ENCODE peak calls at places on chromosomes 7 and 10, in nine cellular contexts. One of them, this sample, is unnamed.
A peak's percentile ranks its signal among the peaks of the same experiment; 100 is the strongest.

GRCh38 chr7:123472751-123473150 is 61.6 kb downstream of the IQUB start:
- DNase-seq in lower lobe of right lung: no peak
- DNase-seq in adrenal gland: no peak
- DNase-seq in SJSA1: no peak
- DNase-seq in heart left ventricle: no peak
- DNase-seq in CD4-positive, CD25-positive, alpha-beta regulatory T cell: no peak
- DNase-seq in tibial artery: no peak
- DNase-seq in pancreas: no peak
- DNase-seq in neuronal stem cell: no peak
- DNase-seq in this sample: no peak

GRCh38 chr10:46094931-46095755 is 49.1 kb upstream of the MSMB start:
- DNase-seq in SJSA1: no peak
- DNase-seq in tibial artery: no peak
- DNase-seq in pancreas: no peak
- DNase-seq in lower lobe of right lung: no peak
- DNase-seq in adrenal gland: no peak
- DNase-seq in heart left ventricle: no peak
- DNase-seq in neuronal stem cell: no peak
- DNase-seq in CD4-positive, CD25-positive, alpha-beta regulatory T cell: peak; percentile 57
- DNase-seq in this sample: peak; percentile 28

GRCh38 chr7:12434012-12434642 is 30.5 kb upstream of the VWDE start:
- DNase-seq in heart left ventricle: no peak
- DNase-seq in SJSA1: no peak
- DNase-seq in adrenal gland: no peak
- DNase-seq in lower lobe of right lung: no peak
- DNase-seq in CD4-positive, CD25-positive, alpha-beta regulatory T cell: no peak
- DNase-seq in neuronal stem cell: no peak
- DNase-seq in tibial artery: no peak
- DNase-seq in pancreas: no peak
- DNase-seq in this sample: peak; percentile 3

GRCh38 chr7:44978511-44979366 is at the start of gene MYO1G:
- DNase-seq in lower lobe of right lung: peak; percentile 82
- DNase-seq in adrenal gland: no peak
- DNase-seq in CD4-positive, CD25-positive, alpha-beta regulatory T cell: peak; percentile 99
- DNase-seq in heart left ventricle: peak; percentile 44
- DNase-seq in tibial artery: no peak
- DNase-seq in neuronal stem cell: no peak
- DNase-seq in pancreas: peak; percentile 65
- DNase-seq in SJSA1: no peak
- DNase-seq in this sample: peak; percentile 89

GRCh38 chr7:90772410-90772809 is 176.3 kb downstream of the CDK14 start:
- DNase-seq in pancreas: no peak
- DNase-seq in adrenal gland: no peak
- DNase-seq in CD4-positive, CD25-positive, alpha-beta regulatory T cell: no peak
- DNase-seq in SJSA1: no peak
- DNase-seq in heart left ventricle: no peak
- DNase-seq in tibial artery: no peak
- DNase-seq in lower lobe of right lung: no peak
- DNase-seq in neuronal stem cell: no peak
- DNase-seq in this sample: peak; percentile 54

GRCh38 chr10:70186571-70186970 is 16.3 kb upstream of the SAR1A start:
- DNase-seq in neuronal stem cell: no peak
- DNase-seq in CD4-positive, CD25-positive, alpha-beta regulatory T cell: no peak
- DNase-seq in adrenal gland: no peak
- DNase-seq in SJSA1: no peak
- DNase-seq in tibial artery: no peak
- DNase-seq in lower lobe of right lung: no peak
- DNase-seq in heart left ventricle: no peak
- DNase-seq in pancreas: no peak
- DNase-seq in this sample: no peak

GRCh38 chr7:43085992-43086391 is 26.5 kb upstream of the HECW1 start:
- DNase-seq in SJSA1: no peak
- DNase-seq in neuronal stem cell: no peak
- DNase-seq in lower lobe of right lung: no peak
- DNase-seq in pancreas: no peak
- DNase-seq in adrenal gland: no peak
- DNase-seq in heart left ventricle: no peak
- DNase-seq in CD4-positive, CD25-positive, alpha-beta regulatory T cell: no peak
- DNase-seq in tibial artery: no peak
- DNase-seq in this sample: no peak

GRCh38 chr10:66176772-66177171 is 749.1 kb upstream of the LRRTM3 start:
- DNase-seq in CD4-positive, CD25-positive, alpha-beta regulatory T cell: no peak
- DNase-seq in pancreas: no peak
- DNase-seq in adrenal gland: no peak
- DNase-seq in lower lobe of right lung: no peak
- DNase-seq in tibial artery: no peak
- DNase-seq in neuronal stem cell: no peak
- DNase-seq in heart left ventricle: no peak
- DNase-seq in SJSA1: no peak
- DNase-seq in this sample: no peak

GRCh38 chr10:117762819-117763172 is 220.2 kb downstream of the EMX2 start:
- DNase-seq in heart left ventricle: no peak
- DNase-seq in CD4-positive, CD25-positive, alpha-beta regulatory T cell: no peak
- DNase-seq in lower lobe of right lung: no peak
- DNase-seq in neuronal stem cell: no peak
- DNase-seq in adrenal gland: peak; percentile 27
- DNase-seq in tibial artery: no peak
- DNase-seq in SJSA1: no peak
- DNase-seq in pancreas: no peak
- DNase-seq in this sample: no peak

GRCh38 chr10:124523301-124523871 is 61.8 kb downstream of the LHPP start:
- DNase-seq in pancreas: no peak
- DNase-seq in neuronal stem cell: no peak
- DNase-seq in CD4-positive, CD25-positive, alpha-beta regulatory T cell: no peak
- DNase-seq in adrenal gland: peak; percentile 62
- DNase-seq in lower lobe of right lung: peak; percentile 58
- DNase-seq in heart left ventricle: no peak
- DNase-seq in tibial artery: no peak
- DNase-seq in SJSA1: no peak
- DNase-seq in this sample: peak; percentile 28

GRCh38 chr10:75527542-75527941 is 96.1 kb downstream of the LRMDA start:
- DNase-seq in pancreas: no peak
- DNase-seq in adrenal gland: no peak
- DNase-seq in lower lobe of right lung: no peak
- DNase-seq in CD4-positive, CD25-positive, alpha-beta regulatory T cell: no peak
- DNase-seq in SJSA1: no peak
- DNase-seq in tibial artery: no peak
- DNase-seq in neuronal stem cell: no peak
- DNase-seq in heart left ventricle: no peak
- DNase-seq in this sample: no peak

GRCh38 chr10:86262671-86263165 is 103.9 kb downstream of the GRID1 start:
- DNase-seq in neuronal stem cell: no peak
- DNase-seq in SJSA1: no peak
- DNase-seq in lower lobe of right lung: no peak
- DNase-seq in adrenal gland: peak; percentile 5
- DNase-seq in heart left ventricle: no peak
- DNase-seq in CD4-positive, CD25-positive, alpha-beta regulatory T cell: no peak
- DNase-seq in pancreas: no peak
- DNase-seq in tibial artery: peak; percentile 37
- DNase-seq in this sample: no peak

GRCh38 chr10:78685466-78686163 is 383.2 kb upstream of the ZMIZ1 start:
- DNase-seq in adrenal gland: no peak
- DNase-seq in CD4-positive, CD25-positive, alpha-beta regulatory T cell: no peak
- DNase-seq in tibial artery: no peak
- DNase-seq in pancreas: no peak
- DNase-seq in lower lobe of right lung: no peak
- DNase-seq in neuronal stem cell: no peak
- DNase-seq in heart left ventricle: no peak
- DNase-seq in SJSA1: no peak
- DNase-seq in this sample: no peak

GRCh38 chr10:12214763-12215218 is 18.8 kb downstream of the CDC123 start:
- DNase-seq in tibial artery: no peak
- DNase-seq in heart left ventricle: no peak
- DNase-seq in neuronal stem cell: peak; percentile 32
- DNase-seq in lower lobe of right lung: no peak
- DNase-seq in CD4-positive, CD25-positive, alpha-beta regulatory T cell: peak; percentile 74
- DNase-seq in pancreas: no peak
- DNase-seq in adrenal gland: peak; percentile 37
- DNase-seq in SJSA1: no peak
- DNase-seq in this sample: peak; percentile 76
- H3K36me3 ChIP-seq in tibial artery: peaks cover 26% of the 10 kb centered on the region
- H3K36me3 ChIP-seq in heart left ventricle: peaks cover 75% of the 10 kb centered on the region
- H3K36me3 ChIP-seq in neuronal stem cell: peaks cover 97% of the 10 kb centered on the region
- H3K36me3 ChIP-seq in lower lobe of right lung: peaks cover 75% of the 10 kb centered on the region
- H3K36me3 ChIP-seq in CD4-positive, CD25-positive, alpha-beta regulatory T cell: peaks cover 61% of the 10 kb centered on the region
- H3K36me3 ChIP-seq in pancreas: peaks cover 18% of the 10 kb centered on the region
- H3K36me3 ChIP-seq in adrenal gland: peaks cover 50% of the 10 kb centered on the region
- H3K36me3 ChIP-seq in SJSA1: peaks cover 65% of the 10 kb centered on the region
- H3K36me3 ChIP-seq in this sample: peaks cover 97% of the 10 kb centered on the region

GRCh38 chr7:6420680-6421079 is 27.1 kb downstream of the DAGLB start:
- DNase-seq in lower lobe of right lung: no peak
- DNase-seq in tibial artery: no peak
- DNase-seq in heart left ventricle: no peak
- DNase-seq in neuronal stem cell: no peak
- DNase-seq in CD4-positive, CD25-positive, alpha-beta regulatory T cell: no peak
- DNase-seq in SJSA1: no peak
- DNase-seq in pancreas: no peak
- DNase-seq in adrenal gland: no peak
- DNase-seq in this sample: no peak
- H3K36me3 ChIP-seq in lower lobe of right lung: peaks cover 83% of the 10 kb centered on the region
- H3K36me3 ChIP-seq in tibial artery: peaks cover 31% of the 10 kb centered on the region
- H3K36me3 ChIP-seq in heart left ventricle: peaks cover 49% of the 10 kb centered on the region
- H3K36me3 ChIP-seq in neuronal stem cell: peaks cover 78% of the 10 kb centered on the region
- H3K36me3 ChIP-seq in CD4-positive, CD25-positive, alpha-beta regulatory T cell: peaks cover 32% of the 10 kb centered on the region
- H3K36me3 ChIP-seq in SJSA1: peaks cover 83% of the 10 kb centered on the region
- H3K36me3 ChIP-seq in pancreas: no peaks in the 10 kb centered on the region
- H3K36me3 ChIP-seq in adrenal gland: peaks cover 48% of the 10 kb centered on the region
- H3K36me3 ChIP-seq in this sample: peaks cover 77% of the 10 kb centered on the region

DNA sequence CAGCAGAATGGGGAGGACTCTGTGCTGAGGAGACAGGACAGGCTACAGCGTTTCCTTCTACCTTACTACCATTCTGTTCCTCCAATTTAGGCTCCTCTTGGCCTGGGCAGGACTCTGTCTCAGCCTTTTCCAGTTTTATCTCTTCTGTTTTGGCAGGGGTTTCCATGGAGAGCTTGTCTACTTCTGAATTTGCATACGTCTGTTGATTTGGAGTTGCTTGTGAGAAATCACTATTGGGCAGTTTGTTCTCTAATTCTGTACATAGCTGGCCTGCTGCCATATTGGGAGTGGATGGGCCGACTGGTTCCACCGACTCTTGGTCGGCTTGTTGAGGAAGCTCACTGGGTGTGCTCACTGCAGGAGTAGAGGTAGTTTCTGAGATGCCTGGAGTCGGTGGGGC is 136.8 kb downstream of the GALNT11 start:
- DNase-seq in tibial artery: no peak
- DNase-seq in heart left ventricle: no peak
- DNase-seq in CD4-positive, CD25-positive, alpha-beta regulatory T cell: no peak
- DNase-seq in SJSA1: no peak
- DNase-seq in neuronal stem cell: no peak
- DNase-seq in adrenal gland: no peak
- DNase-seq in pancreas: no peak
- DNase-seq in lower lobe of right lung: no peak
- DNase-seq in this sample: no peak
- H3K36me3 ChIP-seq in tibial artery: peaks cover 60% of the 10 kb centered on the region
- H3K36me3 ChIP-seq in heart left ventricle: peaks cover 97% of the 10 kb centered on the region
- H3K36me3 ChIP-seq in CD4-positive, CD25-positive, alpha-beta regulatory T cell: peaks cover 74% of the 10 kb centered on the region
- H3K36me3 ChIP-seq in SJSA1: peaks cover 58% of the 10 kb centered on the region
- H3K36me3 ChIP-seq in neuronal stem cell: peaks cover 96% of the 10 kb centered on the region
- H3K36me3 ChIP-seq in adrenal gland: peaks cover 68% of the 10 kb centered on the region
- H3K36me3 ChIP-seq in pancreas: peaks cover 23% of the 10 kb centered on the region
- H3K36me3 ChIP-seq in lower lobe of right lung: peaks cover 95% of the 10 kb centered on the region
- H3K36me3 ChIP-seq in this sample: peaks cover 84% of the 10 kb centered on the region

GRCh38 chr10:3776796-3777571 is 8.0 kb downstream of the KLF6 start:
- DNase-seq in lower lobe of right lung: no peak
- DNase-seq in CD4-positive, CD25-positive, alpha-beta regulatory T cell: peak; percentile 93
- DNase-seq in SJSA1: peak; percentile 88
- DNase-seq in pancreas: no peak
- DNase-seq in adrenal gland: no peak
- DNase-seq in neuronal stem cell: no peak
- DNase-seq in heart left ventricle: peak; percentile 51
- DNase-seq in tibial artery: no peak
- DNase-seq in this sample: no peak
- H3K36me3 ChIP-seq in lower lobe of right lung: peaks cover 74% of the 10 kb centered on the region
- H3K36me3 ChIP-seq in CD4-positive, CD25-positive, alpha-beta regulatory T cell: peaks cover 75% of the 10 kb centered on the region
- H3K36me3 ChIP-seq in SJSA1: peaks cover 82% of the 10 kb centered on the region
- H3K36me3 ChIP-seq in pancreas: peaks cover 29% of the 10 kb centered on the region
- H3K36me3 ChIP-seq in adrenal gland: peaks cover 72% of the 10 kb centered on the region
- H3K36me3 ChIP-seq in neuronal stem cell: peaks cover 64% of the 10 kb centered on the region
- H3K36me3 ChIP-seq in heart left ventricle: peaks cover 75% of the 10 kb centered on the region
- H3K36me3 ChIP-seq in tibial artery: peaks cover 62% of the 10 kb centered on the region
- H3K36me3 ChIP-seq in this sample: peaks cover 80% of the 10 kb centered on the region

This sample was measured in OCI-LY7.